ENCODE peak calls at places on chromosome 16, in nine cellular contexts. V is germinal center; W is activated T-cell treated with anti-CD3 and anti-CD28 coated beads, Interleukin-2, amount 50 U/mL, for 48 hours; A is psoas muscle; E is Daoy; B is NCI-H2171; Q is non-pigmented ciliary epithelial cell; M is neural progenitor cell; G is CD4-positive, CD25-positive, alpha-beta regulatory T cell. I is an unnamed sample.

GRCh38 chr16:24950275-24950674 is 64.9 kb downstream of the ARHGAP17 start:
- DNase-seq in V (no peak), W (no peak), A (no peak), E (no peak), B (no peak), Q (peak), M (no peak), G (no peak), I (no peak)

GRCh38 chr16:361341-361871 is 8.9 kb upstream of the AXIN1 start:
- DNase-seq in V (no peak), W (no peak), A (no peak), E (no peak), B (no peak), Q (no peak), M (peak), G (no peak), I (no peak)

GRCh38 chr16:11583889-11584565 is 2.7 kb downstream of the LITAF start:
- DNase-seq in V (peak), W (no peak), A (peak), E (no peak), B (no peak), Q (no peak), M (no peak), G (no peak), I (no peak)

GRCh38 chr16:22886908-22887307 is 72.9 kb downstream of the HS3ST2 start:
- DNase-seq in V (no peak), W (no peak), A (no peak), E (no peak), B (no peak), Q (no peak), M (no peak), G (no peak), I (no peak)

GRCh38 chr16:19136549-19137196 is 22.9 kb downstream of the ITPRIPL2 start:
- DNase-seq in V (no peak), W (no peak), A (no peak), E (no peak), B (no peak), Q (no peak), M (no peak), G (no peak), I (no peak)

GRCh38 chr16:84356591-84357116 is 11.7 kb upstream of the ATP2C2 start:
- DNase-seq in V (no peak), W (no peak), A (no peak), E (peak), B (no peak), Q (no peak), M (peak), G (no peak), I (no peak)

GRCh38 chr16:56667581-56668571 is at the start of gene MT1G:
- DNase-seq in V (no peak), W (peak), A (peak), E (peak), B (no peak), Q (no peak), M (no peak), G (no peak), I (peak)

GRCh38 chr16:1936945-1937479 is 6.0 kb downstream of the MSRB1 start:
- DNase-seq in V (no peak), W (no peak), A (no peak), E (no peak), B (no peak), Q (no peak), M (no peak), G (no peak), I (no peak)

GRCh38 chr16:22634913-22635312 is 124.2 kb downstream of the NPIPB5 start:
- DNase-seq in V (no peak), W (no peak), A (no peak), E (no peak), B (no peak), Q (no peak), M (no peak), G (no peak), I (peak)

GRCh38 chr16:56653218-56653617 is 1.5 kb downstream of the MT1B start:
- DNase-seq in V (no peak), W (no peak), A (no peak), E (no peak), B (no peak), Q (no peak), M (no peak), G (no peak), I (no peak)